ENCODE peak calls at places on chromosomes 3 and 15, in nine cellular contexts. P is thyroid gland; E is psoas muscle; Z is CD4-positive, alpha-beta memory T cell; Q is PC-3; C is IMR-90; K is fibroblast of lung; M is pancreas; S is astrocyte. L is an unnamed sample. For H3K9me3 and H3K4me1, the result is how much of the 10 kb centered on the place peaks cover.

GRCh38 chr15:99719096-99719541 is 14.1 kb downstream of the LYSMD4 start:
- DNase-seq in M (no peak), K (peak), Z (no peak), E (no peak), S (peak), P (no peak), Q (peak), C (peak), L (no peak)

GRCh38 chr3:136142592-136142991 is 53.5 kb downstream of the MSL2 start:
- DNase-seq in E (no peak), M (no peak), Z (no peak), K (peak), P (no peak), Q (peak), C (peak), S (peak), L (no peak)

GRCh38 chr3:21543380-21544075 is 207.5 kb downstream of the ZNF385D start:
- DNase-seq in M (no peak), Q (no peak), Z (no peak), P (no peak), S (no peak), K (no peak), C (no peak), E (no peak), L (no peak)

GRCh38 chr3:52973806-52974205 is 72.1 kb downstream of the SFMBT1 start:
- DNase-seq in M (no peak), C (peak), Q (no peak), S (peak), K (peak), Z (no peak), E (no peak), P (no peak), L (no peak)

GRCh38 chr3:46971151-46971550 is 5.4 kb downstream of the CCDC12 start:
- DNase-seq in P (no peak), Z (no peak), C (no peak), Q (no peak), K (no peak), M (no peak), E (no peak), S (no peak), L (no peak)

GRCh38 chr15:63928185-63928852 is 94.6 kb upstream of the HERC1 start:
- DNase-seq in P (no peak), E (no peak), S (no peak), M (no peak), C (no peak), Z (no peak), Q (no peak), K (no peak), L (no peak)

GRCh38 chr15:39834256-39834655 is 51.6 kb upstream of the FSIP1 start:
- DNase-seq in S (peak), E (no peak), Q (peak), P (no peak), Z (no peak), M (no peak), K (peak), C (peak), L (no peak)

GRCh38 chr3:69541059-69541471 is 155.2 kb upstream of the FRMD4B start:
- DNase-seq in S (no peak), Z (no peak), E (no peak), K (peak), Q (no peak), C (no peak), P (peak), M (no peak), L (no peak)

GRCh38 chr15:101539930-101540329 is 50.4 kb upstream of the PCSK6 start:
- DNase-seq in E (no peak), C (no peak), P (no peak), S (no peak), M (no peak), Q (no peak), K (no peak), Z (no peak), L (no peak)

GRCh38 chr3:31981206-31982181 is at the start of the genes OSBPL10 and ZNF860:
- DNase-seq in Z (peak), S (peak), C (peak), E (peak), K (peak), M (peak), Q (peak), P (peak), L (no peak)

GRCh38 chr3:116947148-116947547 is 237.6 kb downstream of the TUSC7 start:
- DNase-seq in Q (no peak), C (no peak), P (no peak), Z (no peak), E (no peak), M (no peak), K (no peak), S (no peak), L (no peak)

GRCh38 chr3:160401301-160402095 is 2.0 kb downstream of the SMC4 start:
- DNase-seq in C (peak), K (peak), P (peak), Z (peak), E (no peak), Q (peak), M (no peak), S (peak), L (no peak)

GRCh38 chr3:42632146-42632545 is 21.4 kb upstream of the ZBTB47 start:
- DNase-seq in E (no peak), Z (no peak), K (peak), M (no peak), C (peak), S (peak), P (no peak), Q (no peak), L (no peak)

GRCh38 chr3:12938258-12938711 is 96.9 kb upstream of the RPL32 start:
- DNase-seq in S (no peak), K (peak), E (no peak), Z (no peak), M (no peak), Q (no peak), C (peak), P (no peak), L (no peak)

GRCh38 chr3:134312072-134312872 is 61.6 kb upstream of the RYK start:
- DNase-seq in Q (peak), M (peak), Z (no peak), C (no peak), K (no peak), E (peak), S (peak), P (peak), L (no peak)

GRCh38 chr15:65312400-65312916 is 8.0 kb downstream of the RNU5B-1 start:
- DNase-seq in P (no peak), S (no peak), Q (no peak), Z (no peak), E (peak), M (no peak), K (peak), C (no peak), L (no peak)

GRCh38 chr15:48802867-48803266 is 8.0 kb downstream of the CEP152 start:
- DNase-seq in Z (no peak), S (peak), C (peak), Q (peak), K (peak), P (peak), E (no peak), M (no peak), L (no peak)

GRCh38 chr3:63976166-63976861 is 47.0 kb downstream of the PSMD6 start:
- DNase-seq in E (no peak), C (peak), Z (no peak), Q (peak), M (no peak), P (no peak), K (peak), S (peak), L (no peak)

GRCh38 chr3:147383617-147384016 is 22.7 kb downstream of the ZIC4 start:
- DNase-seq in K (no peak), E (no peak), C (no peak), P (no peak), Q (peak), S (no peak), M (no peak), Z (no peak), L (no peak)

GRCh38 chr3:16374047-16375019 is 109.3 kb downstream of the OXNAD1 start:
- DNase-seq in P (peak), Z (no peak), K (no peak), Q (no peak), E (no peak), S (no peak), M (no peak), C (no peak), L (no peak)

GRCh38 chr3:102089904-102090492 is 240.7 kb downstream of the NFKBIZ start:
- DNase-seq in C (peak), K (peak), E (no peak), P (no peak), Z (no peak), Q (peak), M (no peak), S (peak), L (no peak)

GRCh38 chr15:99550077-99550476 is 15.7 kb upstream of the MEF2A start:
- DNase-seq in Z (no peak), C (no peak), S (no peak), P (no peak), M (no peak), K (no peak), Q (no peak), E (no peak), L (no peak)

GRCh38 chr15:82177291-82178010 is 85.1 kb downstream of the EFL1 start:
- DNase-seq in P (no peak), E (no peak), Z (no peak), Q (peak), C (peak), S (peak), K (peak), M (no peak), L (no peak)

GRCh38 chr3:43455233-43455632 is 166.6 kb downstream of the ANO10 start:
- DNase-seq in M (peak), Z (no peak), E (no peak), K (peak), C (peak), S (peak), Q (peak), P (peak), L (no peak)

GRCh38 chr3:149621218-149622005 is 36.4 kb downstream of the WWTR1 start:
- DNase-seq in P (no peak), E (no peak), K (peak), C (peak), Z (no peak), M (no peak), S (peak), Q (peak), L (no peak)

GRCh38 chr3:186640473-186640818 is 247 bp downstream of the FETUB start:
- DNase-seq in E (peak), S (peak), Q (peak), M (no peak), C (no peak), Z (no peak), P (peak), K (no peak), L (no peak)

GRCh38 chr3:115885621-115886020 is 262.3 kb downstream of the GAP43 start:
- DNase-seq in P (no peak), Q (peak), E (no peak), Z (no peak), M (no peak), C (peak), S (peak), K (peak), L (no peak)

GRCh38 chr3:123021986-123022510 is 5.5 kb downstream of the SEMA5B start:
- DNase-seq in M (no peak), E (no peak), C (no peak), K (no peak), S (no peak), Q (no peak), Z (no peak), P (no peak), L (no peak)

GRCh38 chr3:164883161-164883560 is 195.1 kb downstream of the SI start:
- DNase-seq in M (no peak), S (no peak), P (no peak), Z (no peak), K (no peak), Q (no peak), C (no peak), E (no peak), L (no peak)

GRCh38 chr3:55446860-55447259 is 40.2 kb downstream of the WNT5A start:
- DNase-seq in Q (no peak), P (no peak), K (no peak), S (no peak), M (no peak), Z (no peak), E (no peak), C (no peak), L (no peak)

GRCh38 chr3:6921041-6921440 is 60.1 kb downstream of the GRM7 start:
- DNase-seq in C (no peak), E (no peak), Z (no peak), Q (no peak), K (no peak), P (no peak), M (peak), S (peak), L (no peak)

GRCh38 chr3:119310052-119310451 is 15.9 kb downstream of the ARHGAP31 start:
- DNase-seq in Z (no peak), S (peak), K (peak), P (no peak), Q (peak), C (peak), M (no peak), E (no peak), L (no peak)

GRCh38 chr3:134852893-134853351 is 57.9 kb downstream of the EPHB1 start:
- DNase-seq in M (no peak), E (no peak), P (no peak), K (no peak), S (no peak), C (no peak), Z (no peak), Q (no peak), L (no peak)

GRCh38 chr3:46127503-46127902 is 80.6 kb downstream of the CCR1 start:
- DNase-seq in Q (peak), Z (no peak), M (no peak), S (peak), E (no peak), C (peak), K (peak), P (no peak), L (no peak)

GRCh38 chr15:89450076-89451006 is 46.0 kb downstream of the RHCG start:
- DNase-seq in M (no peak), Z (no peak), E (no peak), Q (peak), C (no peak), K (no peak), S (no peak), P (no peak), L (no peak)

GRCh38 chr3:138381413-138381901 is 33.1 kb downstream of the MRAS start:
- DNase-seq in C (peak), Z (no peak), S (peak), E (peak), Q (no peak), M (no peak), P (peak), K (peak), L (no peak)

GRCh38 chr3:44495636-44496415 is 18.4 kb upstream of the ZNF445 start:
- DNase-seq in Z (no peak), S (no peak), C (no peak), P (no peak), K (no peak), Q (no peak), M (no peak), E (no peak), L (no peak)

GRCh38 chr15:70698412-70698811 is 64.9 kb downstream of the UACA start:
- DNase-seq in S (no peak), M (no peak), Q (no peak), P (no peak), Z (no peak), C (no peak), K (no peak), E (no peak), L (no peak)
- H3K27ac ChIP-seq in S (peak), M (no peak), Q (no peak), P (no peak), Z (no peak), C (no peak), K (peak), E (peak), L (no peak)

GRCh38 chr3:50193286-50193685 is 1.9 kb downstream of the GNAT1 start:
- DNase-seq in E (no peak), Z (no peak), C (no peak), M (no peak), P (no peak), Q (no peak), S (no peak), K (no peak), L (no peak)

GRCh38 chr3:50190921-50191660 is at the start of gene GNAT1:
- DNase-seq in Z (no peak), P (no peak), C (no peak), K (no peak), E (no peak), S (no peak), Q (no peak), M (no peak), L (no peak)

GRCh38 chr3:50192689-50193141 is 1.3 kb downstream of the GNAT1 start:
- DNase-seq in E (peak), C (peak), Q (peak), Z (peak), K (peak), S (no peak), M (peak), P (peak), L (peak)

GRCh38 chr3:50193746-50194127 is 2.3 kb downstream of the GNAT1 start:
- DNase-seq in S (no peak), E (no peak), M (no peak), K (no peak), P (no peak), Q (no peak), C (no peak), Z (no peak), L (no peak)

GRCh38 chr3:50192124-50192523 is 714 bp downstream of the GNAT1 start:
- DNase-seq in S (no peak), Q (no peak), K (no peak), P (no peak), E (no peak), M (no peak), C (no peak), Z (no peak), L (no peak)
- H3K9me3 ChIP-seq in S (under half), Q (under half), K (under half), P (under half), E (under half), M (under half), C (under half), Z (under half), L (under half)

GRCh38 chr15:51314391-51315337 is 23.7 kb downstream of the CYP19A1 start:
- DNase-seq in P (no peak), Q (no peak), C (no peak), Z (no peak), E (no peak), S (no peak), M (no peak), K (no peak), L (no peak)
- H3K4me1 ChIP-seq in P (under half), Q (under half), C (under half), Z (under half), E (under half), S (under half), M (under half), K (under half), L (under half)

DNA sequence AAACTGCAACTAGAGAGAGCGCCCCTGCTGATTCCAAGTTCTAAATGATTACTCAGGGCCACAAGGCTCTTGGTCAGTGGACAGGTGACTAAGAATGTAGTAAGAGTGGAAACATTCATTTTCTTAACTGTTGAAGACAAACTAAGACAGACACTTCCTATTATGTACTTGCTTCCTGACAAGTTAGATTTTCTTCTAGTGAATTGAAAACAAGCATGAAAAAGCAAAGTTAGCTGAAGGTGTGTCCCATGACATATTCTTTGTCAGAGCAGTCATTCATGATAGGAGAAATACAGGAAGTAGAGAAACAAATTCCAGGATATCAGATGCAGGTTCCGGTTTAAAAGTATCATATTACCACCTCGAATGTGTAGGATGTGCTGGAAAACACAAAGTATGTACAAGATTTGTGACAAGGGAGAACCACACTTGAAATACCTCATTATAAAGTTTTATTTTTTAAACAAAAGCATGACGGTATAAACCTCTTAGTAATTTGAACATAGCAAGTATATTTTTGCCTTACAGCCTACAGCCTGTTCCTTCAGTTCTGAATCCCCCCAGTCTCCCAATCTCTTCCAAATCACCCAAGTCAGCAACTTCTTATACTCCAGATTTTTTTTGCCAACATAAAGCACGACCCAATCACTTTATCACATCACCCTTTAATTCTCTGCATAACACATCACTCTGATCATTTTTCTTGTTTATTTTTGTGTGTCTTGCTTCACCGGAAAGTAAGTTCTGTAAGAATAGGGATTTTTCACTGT is 6.2 kb downstream of the TSPAN3 start:
- DNase-seq in E (no peak), Q (peak), C (peak), P (no peak), K (no peak), S (peak), M (no peak), Z (no peak), L (no peak)
- H3K27ac ChIP-seq in E (peak), Q (peak), C (no peak), P (no peak), K (no peak), S (peak), M (peak), Z (no peak), L (peak)

DNA sequence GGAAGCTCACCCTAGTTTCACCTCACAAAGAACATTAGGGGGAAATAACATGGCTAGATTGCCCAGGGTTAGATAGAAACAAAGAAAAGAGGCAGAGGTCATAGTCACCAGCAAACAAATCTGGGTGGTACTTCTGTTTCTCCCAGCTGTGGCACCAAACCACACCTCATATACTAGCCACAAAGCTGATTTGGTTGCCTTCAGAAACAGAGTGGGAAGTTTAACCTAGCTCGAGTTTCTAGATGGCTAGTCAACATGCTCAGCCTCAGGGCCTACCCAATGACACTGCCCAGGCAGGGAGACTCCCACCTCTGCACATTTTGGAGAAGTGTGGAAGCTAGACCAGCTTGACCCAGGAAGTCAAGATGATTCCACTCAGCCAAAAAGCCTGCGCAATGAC is 174.2 kb downstream of the GABRB3 start:
- DNase-seq in K (no peak), M (no peak), S (no peak), Q (no peak), C (no peak), E (no peak), Z (no peak), P (no peak), L (no peak)
- H3K9me3 ChIP-seq in K (under half), M (under half), S (under half), Q (under half), C (under half), E (under half), Z (under half), P (under half), L (under half)

GRCh38 chr3:193874997-193875593 is 260.9 kb upstream of the HES1 start:
- DNase-seq in Z (no peak), Q (no peak), C (no peak), M (no peak), K (no peak), P (no peak), S (no peak), E (no peak), L (no peak)
- H3K4me1 ChIP-seq in Z (under half), Q (under half), C (under half), M (under half), K (under half), P (under half), S (under half), E (under half), L (under half)